ENCODE peak calls at places on chromosomes 13 and 19, in four cellular contexts. G is GM20000; V is aorta; M is stimulated activated CD4-positive, alpha-beta T cell treated with anti-CD3 and anti-CD28 coated beads, Interleukin-2, amount 100 ng/mL, for 24 hours. I is an unnamed sample.
A peak's percentile ranks its signal among the peaks of the same experiment; 100 is the strongest.

GRCh38 chr19:6241056-6241455 is 38.7 kb downstream of the MLLT1 start:
- DNase-seq in V (peak; percentile 72), M (no peak), G (no peak), I (no peak)

GRCh38 chr19:18521692-18522123 is at the start of gene ELL:
- DNase-seq in G (no peak), M (no peak), V (no peak), I (no peak)

GRCh38 chr13:99895999-99896695 is 75.4 kb downstream of the ZIC5 start:
- DNase-seq in G (peak; percentile 33), M (peak; percentile 8), V (no peak), I (no peak)

GRCh38 chr19:15294591-15294990 is 37.7 kb downstream of the BRD4 start:
- DNase-seq in M (no peak), G (no peak), V (no peak), I (no peak)

GRCh38 chr19:43105496-43105895 is 23.0 kb upstream of the PSG2 start:
- DNase-seq in V (no peak), G (no peak), M (no peak), I (no peak)

GRCh38 chr19:46383846-46384245 is 29.5 kb downstream of the CCDC8 start:
- DNase-seq in M (no peak), V (peak; percentile 63), G (no peak), I (no peak)

GRCh38 chr13:101452519-101453485 is at the start of gene ITGBL1:
- DNase-seq in M (no peak), V (peak; percentile 80), G (no peak), I (no peak)

GRCh38 chr19:51294977-51295375 is 16.5 kb upstream of the IGLON5 start:
- DNase-seq in G (no peak), M (no peak), V (no peak), I (no peak)

GRCh38 chr13:33197551-33197971 is 88.0 kb downstream of the STARD13 start:
- DNase-seq in M (no peak), G (no peak), V (no peak), I (no peak)

GRCh38 chr19:45952691-45953505 is 20.8 kb downstream of the NOVA2 start:
- DNase-seq in V (peak; percentile 86), M (peak; percentile 61), G (peak; percentile 74), I (peak; percentile 80)

GRCh38 chr19:22427587-22428298 is 5.6 kb upstream of the ZNF98 start:
- DNase-seq in G (no peak), M (no peak), V (no peak), I (no peak)

GRCh38 chr19:47755762-47756626 is 10.6 kb downstream of the NOP53 start:
- DNase-seq in M (no peak), G (no peak), V (no peak), I (peak; percentile 15)

GRCh38 chr13:109383683-109384082 is 402.7 kb downstream of the IRS2 start:
- DNase-seq in V (no peak), M (no peak), G (no peak), I (no peak)

I was measured in GM13976.